ENCODE peak calls at places on chromosomes 16 and 17, in six cellular contexts. G is GM23338, O is HCT116, C is upper lobe of left lung, Y is SK-N-MC, D is stomach. P is an unnamed sample.

GRCh38 chr17:30235386-30236296 is at the start of gene SLC6A4:
- DNase-seq in O (no peak), D (no peak), C (peak; percentile 85), G (peak; percentile 72), Y (no peak), P (no peak)

GRCh38 chr17:46795379-46795952 is 23.0 kb downstream of the WNT3 start:
- DNase-seq in C (no peak), G (no peak), D (no peak), Y (no peak), O (peak; percentile 84), P (no peak)

GRCh38 chr16:58236231-58236690 is 38.4 kb upstream of the CSNK2A2 start:
- DNase-seq in D (peak; percentile 71), Y (peak; percentile 8), G (peak; percentile 97), C (no peak), O (peak; percentile 57), P (no peak)

GRCh38 chr16:7805997-7806396 is 473.4 kb downstream of the RBFOX1 start:
- DNase-seq in O (no peak), C (no peak), Y (no peak), G (no peak), D (no peak), P (no peak)

GRCh38 chr17:46770818-46771600 is 47.5 kb downstream of the WNT3 start:
- DNase-seq in D (peak; percentile 42), G (peak; percentile 68), O (no peak), Y (no peak), C (peak; percentile 92), P (no peak)

GRCh38 chr16:48499822-48500440 is 110.0 kb downstream of the N4BP1 start:
- DNase-seq in D (no peak), G (no peak), C (no peak), O (no peak), Y (no peak), P (no peak)

GRCh38 chr16:30354423-30355143 is 525 bp downstream of the CD2BP2 start:
- DNase-seq in D (no peak), Y (no peak), G (peak; percentile 63), O (no peak), C (no peak), P (no peak)

GRCh38 chr17:15268465-15268864 is 3.3 kb upstream of the PMP22 start:
- DNase-seq in O (no peak), Y (no peak), G (no peak), D (no peak), C (no peak), P (no peak)

GRCh38 chr17:74923538-74924249 is 379 bp upstream of the OTOP2 start:
- DNase-seq in G (peak; percentile 66), C (peak; percentile 94), Y (no peak), O (no peak), D (peak; percentile 81), P (no peak)

GRCh38 chr17:52419256-52419655 is 260.7 kb upstream of the CA10 start:
- DNase-seq in D (peak; percentile 89), C (no peak), G (no peak), Y (no peak), O (no peak), P (no peak)

GRCh38 chr17:17462048-17462824 is 14.6 kb upstream of the MED9 start:
- DNase-seq in O (no peak), C (peak; percentile 43), D (no peak), Y (no peak), G (no peak), P (no peak)

GRCh38 chr16:24920568-24920967 is 74.8 kb downstream of the SLC5A11 start:
- DNase-seq in Y (no peak), G (no peak), C (no peak), O (no peak), D (no peak), P (no peak)

GRCh38 chr17:50266384-50267073 is 7.7 kb upstream of the TMEM92 start:
- DNase-seq in Y (no peak), D (peak; percentile 88), O (no peak), G (no peak), C (peak; percentile 47), P (peak; percentile 85)

GRCh38 chr17:16417896-16418683 is 2.7 kb downstream of the TRPV2 start:
- DNase-seq in O (no peak), D (no peak), C (peak; percentile 62), Y (no peak), G (no peak), P (no peak)

GRCh38 chr17:16418684-16419066 is 3.3 kb downstream of the TRPV2 start:
- DNase-seq in Y (no peak), C (no peak), O (no peak), G (no peak), D (no peak), P (no peak)

GRCh38 chr17:16417399-16417798 is 2.0 kb downstream of the TRPV2 start:
- DNase-seq in G (no peak), Y (no peak), O (no peak), C (no peak), D (no peak), P (no peak)

GRCh38 chr17:16419074-16419928 is 3.9 kb downstream of the TRPV2 start:
- DNase-seq in D (no peak), G (no peak), C (no peak), O (no peak), Y (no peak), P (no peak)

DNA sequence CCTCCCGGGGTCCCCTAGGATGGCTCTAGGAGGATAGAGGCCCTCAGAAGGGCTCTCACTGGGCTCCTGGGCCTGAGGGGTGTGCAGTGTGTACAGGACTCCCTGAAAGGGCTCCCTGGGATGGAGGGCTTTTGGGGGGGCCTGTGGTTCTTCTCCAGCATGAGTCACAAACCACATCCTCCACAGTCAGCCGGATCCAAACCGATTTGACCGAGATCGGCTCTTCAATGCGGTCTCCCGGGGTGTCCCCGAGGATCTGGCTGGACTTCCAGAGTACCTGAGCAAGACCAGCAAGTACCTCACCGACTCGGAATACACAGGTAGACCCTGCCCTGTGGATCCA is 4.5 kb downstream of the TRPV2 start:
- DNase-seq in G (no peak), C (no peak), D (no peak), O (no peak), Y (no peak), P (no peak)
- TF ChIP-seq POLR2AphosphoS5 in G (no peak), C (no peak), D (no peak), O (no peak), Y (no peak), P (no peak)

GRCh38 chr16:11750056-11750455 is 7.4 kb upstream of the TXNDC11 start:
- DNase-seq in Y (no peak), D (no peak), O (no peak), C (no peak), G (no peak), P (no peak)
- TF ChIP-seq POLR2AphosphoS5 in Y (no peak), D (no peak), O (no peak), C (no peak), G (no peak), P (no peak)

GRCh38 chr17:45146616-45147101 is 1.6 kb upstream of the HEXIM1 start:
- DNase-seq in C (no peak), G (no peak), D (peak; percentile 71), Y (no peak), O (no peak), P (no peak)
- TF ChIP-seq POLR2AphosphoS5 in C (no peak), G (no peak), D (peak; percentile 80), Y (no peak), O (no peak), P (no peak)

GRCh38 chr17:73194514-73195222 is 1.8 kb downstream of the COG1 start:
- DNase-seq in O (no peak), Y (no peak), C (no peak), G (no peak), D (no peak), P (no peak)
- TF ChIP-seq POLR2AphosphoS5 in O (no peak), Y (no peak), C (no peak), G (peak; percentile 15), D (no peak), P (no peak)

DNA sequence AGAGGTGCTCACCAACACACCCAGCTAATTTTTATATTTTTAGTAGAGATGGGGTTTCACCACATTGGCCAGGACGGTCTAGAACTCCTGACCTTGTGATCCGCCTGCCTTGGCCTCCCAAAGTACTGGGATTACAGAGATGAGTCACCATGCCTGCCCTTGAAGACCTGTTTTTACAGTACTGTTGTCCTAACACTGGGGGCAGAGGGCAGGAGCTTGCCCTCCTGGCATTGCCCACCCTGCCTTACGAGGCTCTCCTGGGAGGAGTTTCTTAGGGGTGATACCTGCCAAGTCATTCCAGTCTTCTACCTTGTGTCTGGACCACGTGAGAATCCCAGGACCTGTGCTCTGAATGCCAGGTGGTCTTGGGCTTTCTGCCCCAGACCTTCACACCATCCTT is 2.7 kb downstream of the ASPSCR1 start:
- DNase-seq in Y (no peak), G (no peak), O (no peak), D (no peak), C (no peak), P (no peak)
- TF ChIP-seq POLR2AphosphoS5 in Y (no peak), G (no peak), O (no peak), D (no peak), C (no peak), P (no peak)

DNA sequence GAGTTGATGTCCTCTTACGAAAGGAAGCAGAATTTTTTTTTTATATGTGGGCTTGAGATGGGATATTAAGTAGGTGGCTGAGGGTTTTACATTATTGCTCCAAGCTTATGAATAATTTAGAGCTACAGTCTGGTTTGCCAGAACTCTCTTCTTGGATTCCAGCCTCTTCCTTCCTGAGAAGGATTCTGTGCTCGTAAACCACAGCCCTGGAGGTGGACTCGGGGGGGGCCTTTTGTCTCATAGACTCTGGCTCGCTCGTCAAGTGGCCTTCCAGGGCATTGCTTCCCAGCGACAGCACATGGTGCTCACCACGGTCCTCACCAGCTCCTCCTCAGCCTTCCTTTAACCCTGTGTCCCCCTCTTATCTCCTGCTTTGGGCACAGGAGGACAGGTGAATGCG is 43.1 kb downstream of the TMEM11 start:
- DNase-seq in Y (peak; percentile 10), O (no peak), C (no peak), G (no peak), D (no peak), P (no peak)
- TF ChIP-seq POLR2AphosphoS5 in Y (no peak), O (no peak), C (no peak), G (no peak), D (no peak), P (no peak)

DNA sequence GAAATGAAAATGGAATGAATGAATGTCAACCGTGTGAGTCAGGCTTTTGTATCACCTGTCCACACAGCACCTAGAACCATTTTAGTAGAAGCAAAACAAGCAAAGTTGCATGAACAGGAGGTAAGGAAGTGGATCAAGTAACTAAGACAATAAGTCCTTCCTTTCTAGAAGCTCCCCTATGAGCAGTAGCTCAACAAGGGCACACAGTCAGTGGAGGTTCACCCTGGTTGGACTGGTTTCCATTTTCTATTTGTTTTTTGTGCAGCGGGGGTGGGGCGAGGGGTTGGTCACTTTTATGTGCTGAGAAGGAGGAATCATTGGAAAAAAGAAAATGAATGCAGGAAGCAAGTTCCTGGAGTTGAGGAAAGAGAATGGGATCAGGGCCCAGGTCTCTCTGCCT is 4.0 kb upstream of the HSBP1 start:
- DNase-seq in G (no peak), Y (no peak), C (no peak), O (no peak), D (no peak), P (no peak)
- TF ChIP-seq POLR2AphosphoS5 in G (no peak), Y (no peak), C (no peak), O (no peak), D (no peak), P (no peak)